ENCODE peak calls at places on chromosomes 1 and 21, in five cellular contexts. U is glutamatergic neuron, J is osteocyte, S is omental fat pad, A is fibroblast of lung. Q is an unnamed sample.

GRCh38 chr1:111920221-111921024 is 69.0 kb downstream of the KCND3 start:
- DNase-seq in U (no peak), J (no peak), S (no peak), A (peak), Q (no peak)

GRCh38 chr1:36093919-36094318 is 5.2 kb downstream of the ADPRS start:
- DNase-seq in U (no peak), J (no peak), S (no peak), A (no peak), Q (no peak)

GRCh38 chr1:115186871-115187270 is 97.6 kb upstream of the TSPAN2 start:
- DNase-seq in U (no peak), J (no peak), S (no peak), A (no peak), Q (no peak)

GRCh38 chr1:6703016-6703415 is 1.4 kb upstream of the DNAJC11 start:
- DNase-seq in U (peak), J (no peak), S (no peak), A (no peak), Q (no peak)

GRCh38 chr1:209652873-209653401 is 712 bp upstream of the LAMB3 start:
- DNase-seq in U (no peak), J (no peak), S (no peak), A (peak), Q (no peak)

GRCh38 chr21:26966978-26967913 is at the start of gene ADAMTS5:
- DNase-seq in U (peak), J (peak), S (no peak), A (peak), Q (peak)

GRCh38 chr1:47175227-47175934 is 14.5 kb downstream of the PDZK1IP1 start:
- DNase-seq in U (peak), J (peak), S (no peak), A (peak), Q (peak)

GRCh38 chr1:102593276-102593675 is 515.0 kb downstream of the COL11A1 start:
- DNase-seq in U (no peak), J (no peak), S (no peak), A (peak), Q (no peak)

GRCh38 chr1:219144659-219145313 is 28.9 kb upstream of the LYPLAL1 start:
- DNase-seq in U (no peak), J (no peak), S (no peak), A (no peak), Q (no peak)

GRCh38 chr1:179828554-179829110 is 49.0 kb downstream of the TOR1AIP2 start:
- DNase-seq in U (no peak), J (peak), S (no peak), A (no peak), Q (no peak)

GRCh38 chr1:117574206-117574835 is 31.5 kb upstream of the TENT5C start:
- DNase-seq in U (no peak), J (no peak), S (no peak), A (no peak), Q (no peak)

GRCh38 chr1:177103005-177103404 is 61.5 kb downstream of the ASTN1 start:
- DNase-seq in U (no peak), J (no peak), S (no peak), A (no peak), Q (no peak)

GRCh38 chr1:90201467-90202358 is 206.8 kb downstream of the ZNF326 start:
- DNase-seq in U (no peak), J (no peak), S (no peak), A (peak), Q (no peak)

GRCh38 chr1:92965003-92965402 is 3.7 kb upstream of the DIPK1A start:
- DNase-seq in U (no peak), J (no peak), S (no peak), A (no peak), Q (no peak)

GRCh38 chr1:89550995-89551394 is 26.4 kb downstream of the LRRC8B start:
- DNase-seq in U (no peak), J (no peak), S (no peak), A (no peak), Q (no peak)

GRCh38 chr1:67814121-67814772 is 19.0 kb downstream of the GNG12 start:
- DNase-seq in U (no peak), J (no peak), S (no peak), A (no peak), Q (no peak)

GRCh38 chr1:17649371-17650106 is 105.6 kb upstream of the ACTL8 start:
- DNase-seq in U (no peak), J (no peak), S (no peak), A (no peak), Q (no peak)

GRCh38 chr1:226496616-226497015 is 51.9 kb upstream of the STUM start:
- DNase-seq in U (no peak), J (peak), S (no peak), A (no peak), Q (no peak)

DNA sequence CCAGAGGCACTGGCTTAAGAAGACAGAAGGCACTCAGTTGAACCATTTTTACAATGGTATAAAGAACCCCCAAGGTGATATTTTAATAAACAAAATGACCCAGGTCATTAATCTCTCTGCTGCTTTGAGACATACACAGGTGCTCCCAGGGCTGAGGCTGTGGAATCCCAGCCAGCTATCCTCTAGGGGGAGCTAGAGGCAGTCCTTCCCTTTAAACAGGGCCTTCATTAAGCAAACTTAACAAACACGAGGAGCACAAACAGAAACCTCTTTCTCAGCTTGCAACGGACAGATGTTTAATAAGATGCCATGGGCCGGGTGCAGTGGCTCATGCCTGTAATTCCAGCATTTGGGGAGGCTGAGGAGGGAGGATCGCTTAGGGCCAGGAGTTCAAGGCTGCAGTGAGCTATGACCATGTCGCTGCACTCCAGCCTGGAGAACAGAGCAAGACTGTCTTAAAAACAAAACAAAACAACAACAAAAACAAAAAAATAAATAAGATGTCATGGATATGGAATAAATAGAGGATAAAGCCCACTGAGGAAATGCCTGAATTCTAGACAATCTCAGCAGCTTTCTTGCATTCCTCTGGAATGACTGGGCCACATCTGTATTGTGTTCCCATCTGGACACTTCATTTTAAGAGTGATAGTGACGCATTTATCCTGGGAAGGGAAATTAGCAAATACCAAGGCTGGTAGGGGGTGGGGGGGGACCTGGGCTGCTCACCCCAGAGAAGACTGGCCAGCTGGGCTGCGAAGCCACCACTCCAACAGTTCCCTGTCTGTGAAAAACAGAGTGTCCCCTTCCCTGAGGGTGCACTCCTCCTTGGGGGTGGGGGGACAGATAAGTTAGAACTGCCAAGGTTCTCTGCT is 106.5 kb downstream of the HIVEP3 start:
- DNase-seq in U (peak), J (no peak), S (no peak), A (peak), Q (peak)
- TF ChIP-seq CTCF in U (peak), J (peak), S (no peak), A (peak), Q (peak)

DNA sequence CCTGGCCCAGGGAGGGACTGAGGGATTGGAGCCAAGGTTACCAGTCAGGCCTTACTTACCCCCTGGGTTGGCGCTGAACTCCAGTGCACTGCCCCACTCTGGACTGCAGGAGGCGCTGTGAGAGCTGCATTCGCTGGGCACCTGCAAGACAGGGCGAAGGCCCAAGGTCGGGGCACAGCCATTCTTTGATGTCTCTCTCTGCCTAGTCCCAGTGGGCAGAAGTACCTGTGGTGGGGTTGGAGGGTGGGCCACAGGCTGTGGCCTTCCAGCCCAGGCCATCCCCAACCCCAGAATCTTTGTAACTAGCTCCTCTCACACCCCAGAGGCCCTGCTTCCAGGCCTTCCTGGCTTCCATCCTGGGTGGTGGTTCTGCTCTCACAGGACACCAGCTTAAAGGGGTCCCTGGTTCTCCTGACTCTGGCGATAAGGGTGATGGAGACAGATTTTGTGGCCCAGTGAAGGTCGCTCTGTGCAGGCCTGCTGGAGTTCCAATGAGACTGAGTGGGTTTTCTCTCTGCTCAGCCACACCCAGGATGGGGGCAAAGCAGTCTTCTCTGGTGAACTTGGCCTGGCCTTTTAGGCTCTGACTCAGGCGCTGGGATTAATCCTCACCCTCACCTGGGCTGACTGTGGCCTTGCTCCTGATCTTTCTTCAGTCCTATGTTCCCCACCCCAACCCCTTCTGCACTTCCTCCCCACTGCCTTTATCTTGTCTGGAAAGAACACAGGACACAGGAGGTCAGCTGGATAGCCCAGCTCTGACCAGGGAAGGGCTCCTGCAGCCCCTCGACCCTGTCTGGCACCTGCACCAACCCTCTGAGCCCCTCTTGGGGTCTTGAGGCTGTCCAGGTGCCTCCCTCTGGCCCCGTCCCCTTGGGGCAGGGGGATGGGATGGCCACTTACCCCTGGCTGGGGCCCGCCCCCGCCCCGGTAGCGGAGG is 954 bp downstream of the MYOG start:
- DNase-seq in U (no peak), J (peak), S (no peak), A (no peak), Q (no peak)
- TF ChIP-seq CTCF in U (peak), J (peak), S (no peak), A (peak), Q (peak)

GRCh38 chr1:1175221-1176062 is 1.8 kb downstream of the TTLL10 start:
- DNase-seq in U (no peak), J (no peak), S (no peak), A (no peak), Q (peak)

GRCh38 chr1:1171551-1172340 is 1.9 kb upstream of the TTLL10 start:
- DNase-seq in U (no peak), J (no peak), S (no peak), A (no peak), Q (peak)

GRCh38 chr1:1173061-1173792 is 453 bp upstream of the TTLL10 start:
- DNase-seq in U (peak), J (no peak), S (no peak), A (no peak), Q (peak)

GRCh38 chr1:1170891-1171550 is 2.7 kb upstream of the TTLL10 start:
- DNase-seq in U (no peak), J (no peak), S (no peak), A (no peak), Q (peak)

GRCh38 chr1:1173793-1174415 is at the start of gene TTLL10:
- DNase-seq in U (peak), J (no peak), S (no peak), A (no peak), Q (peak)
- TF ChIP-seq CTCF in U (no peak), J (no peak), S (no peak), A (no peak), Q (no peak)

DNA sequence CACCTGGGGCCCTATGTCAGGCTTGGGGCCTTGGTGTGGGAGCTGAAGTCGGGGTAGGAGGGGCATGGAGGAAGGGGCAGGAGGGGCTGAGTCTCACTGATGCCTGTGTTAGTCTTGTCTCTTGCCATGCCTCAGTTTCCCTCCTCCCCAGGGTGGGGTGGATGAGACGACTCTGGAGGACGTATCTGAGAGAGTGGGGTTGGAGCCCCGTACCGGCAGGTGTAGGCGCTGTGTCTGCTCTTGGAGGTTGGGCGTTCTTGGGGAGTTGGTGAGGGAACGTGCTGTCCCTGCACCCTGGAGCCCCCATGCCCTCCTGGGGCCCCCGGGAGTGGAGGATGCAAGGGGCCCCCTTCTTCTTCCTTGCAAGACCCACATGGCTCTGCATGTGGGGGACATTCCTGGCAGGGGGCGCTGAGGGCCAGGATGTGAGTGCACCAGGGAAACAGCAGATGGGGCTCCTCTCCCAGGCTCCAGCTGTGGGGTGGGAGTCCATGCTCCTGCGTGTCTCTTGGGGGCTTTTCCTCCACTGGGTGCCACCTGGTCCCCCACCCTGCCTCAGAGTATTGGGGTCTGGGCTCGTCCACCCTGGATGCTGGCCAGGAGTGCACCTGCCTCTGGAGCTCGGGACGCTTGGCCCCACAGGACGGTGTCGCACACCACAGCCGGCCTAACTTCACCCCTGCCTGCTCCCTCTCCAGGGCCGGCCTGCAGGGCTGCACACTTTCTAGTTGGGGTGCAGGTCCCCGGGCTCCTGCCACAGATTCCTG is 1.4 kb upstream of the TNFRSF14 start:
- DNase-seq in U (no peak), J (no peak), S (no peak), A (no peak), Q (no peak)
- TF ChIP-seq CTCF in U (no peak), J (peak), S (no peak), A (peak), Q (peak)

GRCh38 chr1:23553206-23553895 is 6.0 kb downstream of the ID3 start:
- DNase-seq in U (no peak), J (no peak), S (no peak), A (no peak), Q (no peak)

GRCh38 chr1:23555225-23555801 is 4.0 kb downstream of the ID3 start:
- DNase-seq in U (no peak), J (no peak), S (no peak), A (no peak), Q (peak)

GRCh38 chr1:23555949-23556640 is 3.2 kb downstream of the ID3 start:
- DNase-seq in U (no peak), J (no peak), S (no peak), A (peak), Q (peak)

GRCh38 chr1:23553896-23554480 is 5.3 kb downstream of the ID3 start:
- DNase-seq in U (no peak), J (no peak), S (no peak), A (no peak), Q (peak)

GRCh38 chr1:23554481-23555224 is 4.6 kb downstream of the ID3 start:
- DNase-seq in U (peak), J (peak), S (no peak), A (peak), Q (peak)
- TF ChIP-seq CTCF in U (no peak), J (peak), S (no peak), A (peak), Q (no peak)

GRCh38 chr1:230791986-230792564 is 44.9 kb downstream of the CAPN9 start:
- DNase-seq in U (no peak), J (peak), S (no peak), A (no peak), Q (no peak)

GRCh38 chr1:230793463-230793745 is 46.2 kb downstream of the CAPN9 start:
- DNase-seq in U (no peak), J (no peak), S (no peak), A (no peak), Q (no peak)

GRCh38 chr1:230794431-230794830 is 47.2 kb downstream of the CAPN9 start:
- DNase-seq in U (no peak), J (peak), S (no peak), A (no peak), Q (no peak)

GRCh38 chr1:230794871-230795645 is 47.9 kb downstream of the CAPN9 start:
- DNase-seq in U (no peak), J (peak), S (no peak), A (no peak), Q (no peak)

GRCh38 chr1:230792691-230793462 is 45.7 kb downstream of the CAPN9 start:
- DNase-seq in U (no peak), J (peak), S (no peak), A (no peak), Q (no peak)
- TF ChIP-seq CTCF in U (no peak), J (peak), S (no peak), A (no peak), Q (no peak)

GRCh38 chr1:55071477-55071876 is 32.1 kb downstream of the PCSK9 start:
- DNase-seq in U (no peak), J (no peak), S (no peak), A (peak), Q (peak)
- TF ChIP-seq CTCF in U (no peak), J (peak), S (no peak), A (peak), Q (peak)

GRCh38 chr21:14737922-14738321 is 191.8 kb upstream of the SAMSN1 start:
- DNase-seq in U (no peak), J (no peak), S (no peak), A (no peak), Q (no peak)
- TF ChIP-seq CTCF in U (peak), J (peak), S (no peak), A (peak), Q (peak)

Q was measured in nephron progenitor cell.